ENCODE peak calls at places on chromosome 20, in seven cellular contexts. U is colonic mucosa, K is PC-9, E is left ventricle myocardium inferior, Q is transverse colon, H is lower lobe of right lung, S is A549. C is an unnamed sample. For H3K4me1, the result is how much of the 10 kb centered on the place peaks cover.

GRCh38 chr20:53081916-53082863 is 110.0 kb downstream of the TSHZ2 start:
- DNase-seq in S (no peak), Q (no peak), U (no peak), K (no peak), E (no peak), H (no peak), C (no peak)

GRCh38 chr20:33653900-33654596 is 8.1 kb upstream of the C20orf144 start:
- DNase-seq in Q (peak), H (peak), S (no peak), U (peak), E (peak), K (peak), C (peak)

GRCh38 chr20:46990017-46990810 is 95.6 kb downstream of the EYA2 start:
- DNase-seq in Q (peak), S (no peak), U (peak), H (no peak), E (no peak), K (no peak), C (no peak)

GRCh38 chr20:2026514-2026913 is 32.7 kb upstream of the PDYN start:
- DNase-seq in U (no peak), Q (no peak), E (no peak), S (no peak), H (no peak), K (no peak), C (no peak)

GRCh38 chr20:62378215-62378614 is 8.7 kb upstream of the RPS21 start:
- DNase-seq in Q (no peak), U (no peak), E (no peak), K (peak), S (no peak), H (no peak), C (peak)

GRCh38 chr20:53413188-53413631 is 180.4 kb downstream of the ZNF217 start:
- DNase-seq in U (peak), K (peak), E (no peak), H (peak), Q (peak), S (peak), C (no peak)

GRCh38 chr20:25461766-25462165 is 54.3 kb downstream of the GINS1 start:
- DNase-seq in E (no peak), H (no peak), S (no peak), U (no peak), K (no peak), Q (no peak), C (no peak)

GRCh38 chr20:40663991-40664880 is 24.8 kb downstream of the MAFB start:
- DNase-seq in E (no peak), S (no peak), Q (no peak), K (peak), H (peak), U (no peak), C (no peak)

GRCh38 chr20:15597306-15597705 is 975.9 kb downstream of the KIF16B start:
- DNase-seq in Q (no peak), H (no peak), U (peak), S (no peak), K (no peak), E (no peak), C (no peak)

GRCh38 chr20:33897313-33897912 is 86.3 kb downstream of the CHMP4B start:
- DNase-seq in U (no peak), K (no peak), Q (no peak), S (no peak), H (no peak), E (no peak), C (no peak)

GRCh38 chr20:41173161-41173721 is 35.9 kb downstream of the PLCG1 start:
- DNase-seq in U (peak), Q (peak), K (peak), S (peak), H (peak), E (peak), C (peak)

GRCh38 chr20:32906871-32907495 is 48.3 kb downstream of the EFCAB8 start:
- DNase-seq in E (no peak), U (no peak), H (no peak), S (no peak), K (no peak), Q (no peak), C (no peak)

GRCh38 chr20:54514020-54514607 is 38.7 kb downstream of the DOK5 start:
- DNase-seq in Q (no peak), U (no peak), E (no peak), H (no peak), S (no peak), K (no peak), C (no peak)

GRCh38 chr20:21101453-21102251 is 4.5 kb downstream of the LINC00237 start:
- DNase-seq in H (no peak), K (no peak), Q (no peak), E (no peak), S (no peak), U (peak), C (no peak)

GRCh38 chr20:19628570-19629134 is 129.4 kb upstream of the RIN2 start:
- DNase-seq in Q (peak), U (peak), H (no peak), S (peak), K (peak), E (no peak), C (peak)

GRCh38 chr20:31560094-31560899 is 44.8 kb upstream of the ID1 start:
- DNase-seq in S (peak), Q (peak), K (peak), U (peak), E (peak), H (peak), C (peak)

GRCh38 chr20:38789503-38790209 is 15.8 kb upstream of the PPP1R16B start:
- DNase-seq in Q (no peak), E (no peak), U (no peak), H (no peak), K (peak), S (no peak), C (peak)

GRCh38 chr20:19786311-19786710 is 28.3 kb downstream of the RIN2 start:
- DNase-seq in S (no peak), Q (peak), K (peak), H (no peak), U (peak), E (peak), C (peak)

GRCh38 chr20:42419814-42420532 is 769.7 kb downstream of the PTPRT start:
- DNase-seq in E (no peak), S (no peak), K (no peak), H (no peak), U (no peak), Q (no peak), C (no peak)

GRCh38 chr20:14925286-14925685 is 587.9 kb upstream of the FLRT3 start:
- DNase-seq in U (no peak), E (no peak), Q (no peak), S (no peak), K (no peak), H (no peak), C (peak)

GRCh38 chr20:63070771-63071540 is 64.2 kb upstream of the BHLHE23 start:
- DNase-seq in Q (no peak), K (no peak), E (no peak), H (peak), S (no peak), U (no peak), C (no peak)

GRCh38 chr20:58084966-58085365 is 143.5 kb downstream of the ANKRD60 start:
- DNase-seq in H (no peak), E (no peak), K (no peak), Q (no peak), U (peak), S (no peak), C (no peak)

GRCh38 chr20:58088105-58088504 is 140.3 kb downstream of the ANKRD60 start:
- DNase-seq in H (no peak), E (no peak), Q (no peak), K (no peak), S (no peak), U (no peak), C (no peak)

GRCh38 chr20:58087567-58087858 is 140.9 kb downstream of the ANKRD60 start:
- DNase-seq in H (no peak), E (no peak), Q (no peak), U (no peak), S (no peak), K (no peak), C (no peak)

GRCh38 chr20:58088625-58089024 is 139.8 kb downstream of the ANKRD60 start:
- DNase-seq in E (no peak), S (no peak), K (no peak), Q (no peak), H (no peak), U (no peak), C (no peak)

DNA sequence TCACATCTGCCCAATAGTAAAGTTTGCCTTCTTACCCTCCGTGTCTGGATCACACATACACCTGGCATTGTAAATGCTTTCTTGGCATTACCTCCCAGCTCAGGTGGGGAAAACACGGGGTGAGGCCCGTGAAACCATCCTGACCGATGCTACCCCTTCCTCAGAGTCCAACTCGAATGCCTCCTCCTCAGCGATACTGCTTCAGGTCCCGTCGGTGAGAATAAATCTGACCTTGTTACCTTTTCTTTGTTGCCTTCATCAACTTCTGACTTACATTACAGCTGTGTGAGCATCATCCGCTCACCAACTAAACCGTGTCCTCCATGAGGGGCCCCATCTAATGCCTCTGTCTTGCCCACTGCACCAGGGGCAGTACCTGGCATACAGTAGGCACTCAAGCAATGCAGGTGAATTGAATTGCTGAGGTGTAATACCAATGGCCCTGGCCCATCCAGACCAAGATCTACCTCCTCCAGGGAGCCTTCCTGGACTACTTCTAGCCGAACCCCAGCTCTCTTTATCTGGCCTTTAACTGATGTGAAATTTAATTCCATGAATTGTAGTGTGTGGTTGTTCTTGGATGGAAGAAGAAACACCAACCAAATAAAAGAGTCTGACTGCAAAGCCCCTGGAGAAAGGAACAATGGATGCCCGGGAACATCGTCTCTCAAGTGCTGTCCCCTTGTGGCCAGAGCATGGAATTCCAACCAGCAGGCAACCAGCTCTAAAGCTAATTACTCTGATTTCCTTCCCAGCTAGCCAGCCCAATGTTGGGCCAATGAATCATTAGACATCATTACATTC is 141.5 kb downstream of the ANKRD60 start:
- DNase-seq in E (no peak), Q (peak), U (peak), H (no peak), S (peak), K (peak), C (peak)
- TF ChIP-seq CTCF in E (peak), Q (peak), U (peak), H (peak), S (peak), K (peak), C (peak)

GRCh38 chr20:23003077-23003476 is 32.0 kb upstream of the SSTR4 start:
- DNase-seq in Q (no peak), U (no peak), H (no peak), K (no peak), E (no peak), S (no peak), C (no peak)

GRCh38 chr20:22999756-23000155 is 35.4 kb upstream of the SSTR4 start:
- DNase-seq in H (no peak), S (peak), K (no peak), Q (no peak), E (no peak), U (no peak), C (peak)

GRCh38 chr20:23005761-23006160 is 29.4 kb upstream of the SSTR4 start:
- DNase-seq in K (no peak), Q (no peak), S (no peak), H (no peak), U (no peak), E (no peak), C (no peak)

GRCh38 chr20:23003916-23004315 is 31.2 kb upstream of the SSTR4 start:
- DNase-seq in U (no peak), S (no peak), K (no peak), Q (no peak), E (no peak), H (no peak), C (no peak)

GRCh38 chr20:23002276-23002675 is 32.8 kb upstream of the SSTR4 start:
- DNase-seq in Q (no peak), E (no peak), S (no peak), K (no peak), U (no peak), H (no peak), C (no peak)
- H3K4me1 ChIP-seq in Q (under half), E (under half), S (under half), K (under half), U (under half), H (under half), C (under half)

GRCh38 chr20:57047281-57048026 is 219.0 kb downstream of the BMP7 start:
- DNase-seq in S (peak), U (no peak), H (no peak), E (no peak), K (peak), Q (peak), C (no peak)
- H3K27ac ChIP-seq in S (peak), U (no peak), H (no peak), E (no peak), K (peak), Q (no peak), C (no peak)

DNA sequence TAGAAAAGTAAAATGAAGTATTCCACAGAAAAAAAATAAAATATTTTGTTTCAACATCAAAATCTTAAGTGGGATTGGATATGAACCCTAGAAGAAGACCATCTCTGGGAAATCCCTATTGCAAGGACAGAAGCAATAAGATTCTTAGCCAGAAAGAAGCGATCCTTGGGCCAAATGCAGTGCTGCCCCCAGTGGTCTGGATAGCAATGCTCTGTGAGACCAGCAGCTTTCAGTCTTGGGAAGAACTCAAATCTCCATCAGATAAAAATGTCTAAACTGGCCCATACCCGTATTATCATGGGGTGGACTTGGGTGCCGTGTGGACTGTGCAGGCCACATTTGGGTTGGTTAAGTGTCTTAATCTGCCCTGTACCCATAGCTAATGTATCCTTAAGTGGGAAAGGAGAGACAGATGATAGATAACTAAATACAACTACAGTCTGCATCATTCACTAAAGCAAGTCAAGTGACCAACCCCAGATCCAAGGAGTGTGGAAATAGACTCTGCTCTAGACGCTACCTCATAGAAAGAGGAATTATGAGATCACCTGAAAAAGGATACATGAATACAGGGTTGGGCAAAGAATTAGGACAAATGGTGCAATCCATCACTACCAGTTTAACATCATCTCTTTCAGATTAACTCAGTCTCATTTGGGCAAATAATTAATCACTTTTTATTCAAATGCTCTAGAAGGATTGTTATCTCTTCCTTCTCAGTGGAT is 38.9 kb upstream of the SNAP25 start:
- DNase-seq in S (peak), K (no peak), U (no peak), Q (no peak), H (no peak), E (no peak), C (no peak)
- TF ChIP-seq CTCF in S (peak), K (peak), U (no peak), Q (no peak), H (no peak), E (peak), C (peak)

GRCh38 chr20:37325206-37325605 is 20.7 kb upstream of the SRC start:
- DNase-seq in Q (no peak), U (no peak), K (no peak), H (no peak), S (no peak), E (no peak), C (no peak)
- H3K4me1 ChIP-seq in Q (under half), U (under half), K (under half), H (under half), S (under half), E (under half), C (under half)

DNA sequence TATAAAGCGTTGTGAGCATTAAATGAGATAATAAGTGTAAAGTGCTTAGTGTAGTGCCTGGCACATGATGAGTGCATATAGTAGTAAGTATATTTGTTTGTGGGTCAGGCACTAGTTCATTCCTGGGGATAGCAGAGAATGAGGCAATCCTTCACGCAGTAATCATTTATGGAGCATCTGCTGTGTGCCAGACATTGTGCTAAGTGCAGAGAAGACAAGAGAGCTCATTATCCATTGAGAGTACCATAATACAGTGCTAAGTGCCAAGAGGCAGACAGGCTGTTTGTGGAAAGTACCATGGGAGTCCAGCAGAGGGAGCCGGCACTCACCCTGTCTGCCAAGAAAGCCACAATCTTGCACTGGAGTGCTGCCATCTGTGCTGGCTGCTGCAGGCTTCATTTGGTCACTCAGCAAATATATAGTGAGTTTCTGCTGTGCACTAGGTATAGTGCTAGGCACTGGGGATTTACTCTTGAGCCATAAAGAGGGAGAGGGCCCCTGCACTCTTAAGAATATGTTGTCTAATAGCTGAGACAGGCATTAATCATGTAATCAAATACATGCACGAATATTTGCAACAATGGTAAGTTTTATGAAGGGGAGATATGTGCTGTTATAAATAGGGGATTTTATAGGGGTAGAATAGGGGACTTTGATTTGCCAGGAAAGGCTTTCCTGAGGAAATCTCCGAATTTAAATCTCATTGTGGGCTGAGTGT is 12.9 kb upstream of the MROH8 start:
- DNase-seq in K (peak), E (peak), Q (peak), H (peak), S (peak), U (peak), C (peak)
- H3K27ac ChIP-seq in K (no peak), E (peak), Q (no peak), H (no peak), S (no peak), U (no peak), C (no peak)

DNA sequence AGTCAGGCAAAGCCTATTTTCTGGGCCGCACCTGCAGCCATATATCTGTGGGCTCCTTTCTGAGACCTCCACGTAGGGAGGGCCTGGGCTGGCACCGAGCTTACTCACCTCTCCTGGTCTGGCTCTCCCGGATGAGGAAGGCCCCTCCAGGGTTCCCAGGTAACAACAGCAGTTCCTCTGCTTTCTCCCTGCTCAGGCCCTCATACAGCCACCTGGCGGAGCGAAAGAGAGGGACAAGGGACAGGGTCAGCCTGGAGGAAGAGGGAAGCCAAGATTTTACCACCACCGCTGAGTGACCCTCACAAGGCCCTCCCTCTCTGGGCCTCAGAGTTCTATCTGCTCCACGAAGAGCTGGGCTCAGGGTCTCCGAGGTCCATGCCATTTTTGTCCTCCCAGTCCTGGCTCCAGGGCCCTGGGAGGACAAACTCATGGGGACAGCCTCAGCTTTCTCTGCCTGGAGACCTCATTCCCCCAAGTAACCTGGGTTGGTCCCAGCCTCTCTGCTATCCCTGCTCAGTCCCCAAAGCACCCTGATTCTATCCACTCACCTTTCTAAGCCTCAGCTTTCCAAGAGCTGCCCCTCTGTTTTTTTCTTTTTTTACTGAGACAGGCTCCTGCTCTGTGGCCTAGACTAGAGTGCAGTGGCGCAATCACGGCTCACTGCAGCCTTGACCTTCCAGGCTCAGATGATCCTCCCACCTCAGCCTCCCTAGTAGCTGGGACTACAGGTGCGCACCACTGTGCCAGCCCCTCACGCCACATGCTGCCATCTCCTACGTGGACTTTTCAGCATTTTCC is 13.3 kb downstream of the SLA2 start:
- DNase-seq in U (no peak), Q (no peak), S (no peak), K (no peak), H (no peak), E (no peak), C (no peak)
- TF ChIP-seq CTCF in U (no peak), Q (no peak), S (no peak), K (no peak), H (no peak), E (no peak), C (no peak)

C was measured in foreskin keratinocyte.